ENCODE peak calls at places on chromosomes 5 and 9, in four cellular contexts. S is stimulated activated CD4-positive, alpha-beta T cell treated with anti-CD3 and anti-CD28 coated beads, Interleukin-15, amount 100 ng/mL, for 1 hour; N is nucleus accumbens; J is left kidney. K is an unnamed sample.

GRCh38 chr5:7877851-7878250 is 8.9 kb downstream of the MTRR start:
- DNase-seq in S (no peak), N (no peak), J (no peak), K (no peak)

GRCh38 chr5:38601843-38602424 is 45.5 kb upstream of the LIFR start:
- DNase-seq in S (no peak), N (no peak), J (no peak), K (no peak)

GRCh38 chr9:68844623-68845612 is 139.9 kb downstream of the PIP5K1B start:
- DNase-seq in S (no peak), N (peak; percentile 5), J (peak; percentile 71), K (no peak)

GRCh38 chr9:88891015-88891414 is 100.3 kb upstream of the S1PR3 start:
- DNase-seq in S (no peak), N (no peak), J (no peak), K (no peak)

GRCh38 chr9:136823136-136824046 is 15.6 kb downstream of the RABL6 start:
- DNase-seq in S (no peak), N (no peak), J (no peak), K (no peak)

GRCh38 chr5:997001-997474 is 11.6 kb upstream of the NKD2 start:
- DNase-seq in S (no peak), N (no peak), J (peak; percentile 86), K (no peak)

GRCh38 chr5:149939572-149939971 is 5.0 kb downstream of the PDE6A start:
- DNase-seq in S (no peak), N (no peak), J (no peak), K (no peak)

GRCh38 chr9:127983847-127984289 is 3.1 kb upstream of the EEIG1 start:
- DNase-seq in S (no peak), N (no peak), J (no peak), K (no peak)